ENCODE peak calls at places on chromosomes 2 and 18, in seven cellular contexts. U is upper lobe of right lung; P is gastrocnemius medialis; W is fibroblast of lung; J is esophagus squamous epithelium; S is astrocyte of the spinal cord; F is CD8-positive, alpha-beta T cell. C is an unnamed sample.

GRCh38 chr2:43132523-43133301 is 93.7 kb downstream of the ZFP36L2 start:
- DNase-seq in W (no peak), F (no peak), U (no peak), J (no peak), P (no peak), S (no peak), C (no peak)

GRCh38 chr2:84856785-84857184 is 24.1 kb downstream of the TRABD2A start:
- DNase-seq in W (no peak), P (no peak), F (no peak), J (no peak), S (no peak), U (no peak), C (no peak)

GRCh38 chr2:42102606-42103450 is 55.0 kb downstream of the PKDCC start:
- DNase-seq in W (no peak), S (peak; percentile 80), U (peak; percentile 87), P (no peak), F (no peak), J (peak; percentile 29), C (peak; percentile 85)

GRCh38 chr18:31741096-31741735 is 19.5 kb downstream of the SLC25A52 start:
- DNase-seq in F (no peak), U (no peak), S (peak; percentile 43), W (peak; percentile 49), J (no peak), P (no peak), C (peak; percentile 62)

GRCh38 chr2:10014418-10015190 is 28.7 kb upstream of the KLF11 start:
- DNase-seq in F (no peak), J (no peak), W (no peak), U (no peak), P (no peak), S (no peak), C (no peak)

GRCh38 chr2:225337183-225337582 is 62.3 kb upstream of the NYAP2 start:
- DNase-seq in P (no peak), S (peak; percentile 92), U (no peak), J (no peak), F (no peak), W (peak; percentile 33), C (peak; percentile 95)

GRCh38 chr2:5365871-5366461 is 326.2 kb upstream of the SOX11 start:
- DNase-seq in F (no peak), J (no peak), U (peak; percentile 86), P (peak; percentile 31), S (peak; percentile 67), W (peak; percentile 67), C (peak; percentile 78)

GRCh38 chr2:634041-634440 is 43.2 kb downstream of the TMEM18 start:
- DNase-seq in S (no peak), U (no peak), F (no peak), P (no peak), J (no peak), W (no peak), C (no peak)

GRCh38 chr18:12032786-12033642 is 51.7 kb downstream of the IMPA2 start:
- DNase-seq in S (peak; percentile 58), J (no peak), W (peak; percentile 66), P (no peak), F (no peak), U (no peak), C (peak; percentile 83)

GRCh38 chr2:58976374-58977055 is 735.4 kb upstream of the FANCL start:
- DNase-seq in J (no peak), P (no peak), S (no peak), W (no peak), U (no peak), F (no peak), C (no peak)

GRCh38 chr2:226478121-226478809 is 321.4 kb downstream of the IRS1 start:
- DNase-seq in U (no peak), W (peak; percentile 96), J (no peak), F (no peak), P (peak; percentile 77), S (peak; percentile 96), C (peak; percentile 96)

GRCh38 chr2:190511104-190511503 is 23.4 kb downstream of the NEMP2 start:
- DNase-seq in U (no peak), P (no peak), W (peak; percentile 73), S (peak; percentile 53), F (no peak), J (no peak), C (peak; percentile 78)

GRCh38 chr2:190532581-190532980 is 1.9 kb downstream of the NEMP2 start:
- DNase-seq in F (no peak), W (no peak), S (no peak), U (no peak), J (no peak), P (no peak), C (no peak)

GRCh38 chr2:239106971-239107370 is 259.1 kb downstream of the TWIST2 start:
- DNase-seq in P (no peak), W (no peak), F (no peak), J (no peak), U (no peak), S (no peak), C (no peak)

GRCh38 chr2:113133696-113134558 is 6.5 kb downstream of the IL1RN start:
- DNase-seq in S (peak; percentile 15), U (no peak), F (no peak), W (no peak), P (no peak), J (no peak), C (no peak)

DNA sequence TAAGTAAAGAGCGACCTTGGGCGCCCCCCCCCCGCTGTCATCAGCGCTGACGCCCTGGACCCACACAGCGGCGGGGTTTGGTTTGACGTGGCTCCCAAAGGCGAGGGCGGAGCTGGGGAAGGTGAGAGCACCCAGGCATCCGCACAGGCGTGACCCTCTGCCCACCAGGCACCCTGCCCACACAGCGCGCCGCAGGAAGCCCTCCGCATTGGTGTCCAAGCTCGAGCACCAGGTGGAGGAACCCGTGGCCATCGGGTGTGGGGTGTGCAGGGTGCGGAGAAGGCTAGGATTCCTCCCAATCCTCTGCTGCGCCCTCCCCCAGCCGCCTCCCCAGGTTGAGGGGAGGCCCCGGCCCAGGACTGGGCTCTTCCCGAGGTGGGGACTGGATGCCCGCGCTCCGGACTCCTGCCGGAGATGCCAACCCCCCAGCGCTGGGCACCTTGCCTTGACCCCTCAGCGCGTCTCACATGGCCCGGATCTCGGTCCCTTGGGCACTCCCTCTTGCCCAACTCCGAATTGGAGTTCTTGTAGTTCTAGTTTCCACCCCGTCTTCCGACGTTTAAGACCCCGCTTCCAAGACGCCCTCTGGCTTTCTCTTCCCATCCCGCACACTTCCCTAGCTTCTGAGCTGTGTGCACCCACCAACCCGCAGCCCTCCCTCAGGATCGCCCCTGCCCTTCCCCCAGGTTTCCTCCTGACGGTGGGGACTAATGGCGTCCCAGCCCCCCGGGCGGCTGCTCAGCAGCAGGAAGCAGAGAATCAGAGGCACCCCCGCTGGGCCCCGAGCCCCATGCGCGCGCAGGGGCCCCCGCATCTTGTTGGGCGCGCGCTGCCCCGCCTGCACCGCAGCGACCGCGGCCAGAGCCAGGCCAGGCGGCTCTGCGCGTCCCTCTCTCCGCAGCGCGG is 25.9 kb upstream of the RESP18 start:
- DNase-seq in W (no peak), P (no peak), U (no peak), S (no peak), J (no peak), F (no peak), C (no peak)
- H3K4me3 ChIP-seq in W (no peak overlapping the region), P (peak overlapping the region; percentile 27), U (peak overlapping the region; percentile 10), S (no peak overlapping the region), J (peak overlapping the region; percentile 47), F (no peak overlapping the region), C (peak overlapping the region; percentile 4)

DNA sequence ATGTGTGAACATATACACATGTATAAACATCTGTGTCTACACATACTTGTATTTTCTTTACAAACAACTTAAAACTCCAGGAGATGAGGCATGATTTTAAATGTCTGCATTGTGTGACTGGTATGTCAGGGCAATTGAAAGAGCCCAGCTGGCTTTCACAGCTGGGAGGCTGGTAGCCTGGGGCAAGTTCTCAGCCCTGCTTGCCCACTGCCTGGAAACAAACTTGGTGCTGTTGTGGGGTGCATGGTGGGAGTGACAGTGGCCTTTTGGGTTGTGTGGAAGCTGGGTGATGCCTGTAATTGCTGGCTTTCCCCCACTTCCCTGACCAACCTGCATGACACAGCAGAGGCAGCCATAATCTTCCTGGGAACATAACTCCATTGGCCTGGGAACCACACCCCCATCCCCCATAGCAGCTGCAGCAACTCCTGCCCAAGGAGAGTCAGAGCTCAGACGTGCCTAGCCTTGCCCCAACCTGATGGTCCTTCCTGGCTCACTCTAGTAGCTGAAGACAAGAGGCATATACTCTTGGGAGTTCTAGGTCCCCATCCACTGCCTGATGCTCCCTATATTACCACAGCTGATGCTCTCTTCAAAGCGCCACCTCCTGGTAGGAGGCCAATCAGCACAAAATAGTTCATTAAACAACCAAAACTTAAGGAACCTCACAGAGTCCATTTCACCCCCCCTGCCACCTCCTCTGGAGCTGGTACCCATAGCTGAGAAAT is 158.4 kb downstream of the CERS6 start:
- DNase-seq in W (no peak), F (no peak), S (no peak), J (no peak), U (no peak), P (no peak), C (no peak)
- TF ChIP-seq CTCF in W (no peak), F (no peak), S (peak; percentile 33), J (peak; percentile 47), U (no peak), P (no peak), C (peak; percentile 34)

DNA sequence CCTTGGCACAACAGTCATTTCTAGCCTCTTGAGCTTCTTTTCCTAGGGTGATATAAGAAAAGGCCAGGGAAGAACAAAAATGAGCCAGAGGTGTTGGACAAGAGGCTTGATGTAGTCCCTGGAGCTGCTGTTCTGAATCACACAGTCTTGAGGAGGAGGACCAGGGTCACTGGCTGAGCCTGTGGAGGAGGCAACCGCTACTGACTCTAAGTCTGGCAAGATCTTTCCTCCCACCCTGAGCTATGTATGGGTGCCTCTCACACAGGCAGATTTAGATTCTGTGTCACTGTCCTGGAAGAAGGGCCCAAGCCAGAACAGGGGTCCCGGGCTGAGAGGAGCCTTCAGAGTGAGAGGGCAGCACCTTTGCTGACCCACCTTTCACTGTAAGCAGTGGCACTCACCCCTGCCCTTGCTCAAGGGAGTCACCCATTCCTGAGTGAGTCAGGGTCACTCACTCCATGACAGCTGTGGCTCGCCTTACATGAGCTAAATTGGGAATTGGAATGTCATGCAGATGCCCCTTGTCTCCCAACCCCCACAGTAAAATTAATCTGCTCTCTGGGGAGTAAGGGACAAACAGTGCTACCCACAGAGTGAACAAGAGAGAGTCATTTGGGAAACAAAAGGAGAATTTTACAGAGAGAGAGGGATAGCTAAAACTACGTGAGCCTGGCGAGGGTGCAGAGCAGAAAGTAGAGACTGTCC is at the start of gene TRIM54:
- DNase-seq in S (no peak), J (no peak), U (no peak), F (no peak), P (peak; percentile 96), W (no peak), C (no peak)
- H3K4me3 ChIP-seq in S (no peak within 1 kb of the TSS), J (no peak within 1 kb of the TSS), U (no peak within 1 kb of the TSS), F (no peak within 1 kb of the TSS), P (peak within 1 kb of the TSS; percentile 78), W (no peak within 1 kb of the TSS), C (no peak within 1 kb of the TSS)

GRCh38 chr2:218285604-218286003 is 6.7 kb downstream of the TMBIM1 start:
- DNase-seq in U (peak; percentile 84), W (peak; percentile 62), S (peak; percentile 43), P (peak; percentile 92), J (no peak), F (no peak), C (no peak)

GRCh38 chr2:218289639-218290315 is 2.5 kb downstream of the TMBIM1 start:
- DNase-seq in U (no peak), S (peak; percentile 30), F (no peak), W (peak; percentile 55), J (no peak), P (peak; percentile 37), C (peak; percentile 66)

GRCh38 chr2:218284106-218284811 is 8.0 kb downstream of the TMBIM1 start:
- DNase-seq in F (no peak), W (peak; percentile 82), U (no peak), J (no peak), S (peak; percentile 71), P (peak; percentile 89), C (peak; percentile 87)

GRCh38 chr2:218290316-218291261 is 1.7 kb downstream of the TMBIM1 start:
- DNase-seq in U (no peak), F (no peak), J (no peak), W (no peak), S (no peak), P (no peak), C (no peak)

GRCh38 chr2:218286570-218287459 is 5.5 kb downstream of the TMBIM1 start:
- DNase-seq in W (peak; percentile 95), S (peak; percentile 95), P (peak; percentile 96), F (peak; percentile 56), U (peak; percentile 89), J (peak; percentile 60), C (peak; percentile 98)
- TF ChIP-seq CTCF in W (no peak), S (no peak), P (no peak), F (no peak), U (no peak), J (no peak), C (no peak)

C was measured in choroid plexus epithelial cell.